ENCODE peak calls at places on chromosome 16, in four cellular contexts. S, T, I and H are unnamed samples.
A peak's percentile ranks its signal among the peaks of the same experiment; 100 is the strongest.

GRCh38 chr16:66486199-66486772 is 59.2 kb downstream of the BEAN1 start:
- DNase-seq in S (no peak), T (no peak), I (no peak), H (no peak)

GRCh38 chr16:60636117-60636516 is 1400.1 kb downstream of the CDH8 start:
- DNase-seq in S (no peak), T (no peak), I (no peak), H (no peak)

GRCh38 chr16:31487720-31488629 is 5.1 kb downstream of the SLC5A2 start:
- DNase-seq in S (no peak), T (no peak), I (no peak), H (peak; percentile 37)

GRCh38 chr16:2482181-2483107 is 7.5 kb downstream of the TBC1D24 start:
- DNase-seq in S (peak; percentile 54), T (no peak), I (peak; percentile 57), H (peak; percentile 71)

GRCh38 chr16:23771027-23771426 is 16.2 kb downstream of the CHP2 start:
- DNase-seq in S (no peak), T (no peak), I (no peak), H (no peak)

GRCh38 chr16:2692948-2693651 is 10.8 kb downstream of the KCTD5 start:
- DNase-seq in S (no peak), T (no peak), I (peak; percentile 69), H (peak; percentile 53)

GRCh38 chr16:10033561-10033960 is 148.7 kb downstream of the GRIN2A start:
- DNase-seq in S (no peak), T (no peak), I (no peak), H (no peak)

GRCh38 chr16:84618428-84619102 is 687 bp upstream of the COTL1 start:
- DNase-seq in S (peak; percentile 98), T (no peak), I (peak; percentile 55), H (no peak)

GRCh38 chr16:67930678-67931211 is 917 bp downstream of the CTRL start:
- DNase-seq in S (no peak), T (no peak), I (no peak), H (no peak)

GRCh38 chr16:19410435-19411153 is 7.1 kb upstream of the TMC5 start:
- DNase-seq in S (peak; percentile 4), T (no peak), I (no peak), H (peak; percentile 28)

GRCh38 chr16:86939609-86940008 is 361.3 kb downstream of the FOXL1 start:
- DNase-seq in S (no peak), T (no peak), I (no peak), H (no peak)

GRCh38 chr16:1642148-1642547 is 30.0 kb downstream of the CRAMP1 start:
- DNase-seq in S (no peak), T (no peak), I (no peak), H (no peak)

GRCh38 chr16:75379911-75380847 is 53.1 kb downstream of the CFDP1 start:
- DNase-seq in S (no peak), T (peak; percentile 10), I (no peak), H (no peak)

GRCh38 chr16:29834079-29834478 is 13.8 kb downstream of the MVP start:
- DNase-seq in S (no peak), T (no peak), I (no peak), H (no peak)

GRCh38 chr16:31874354-31875111 is 926 bp downstream of the ZNF267 start:
- DNase-seq in S (peak; percentile 36), T (no peak), I (no peak), H (no peak)

GRCh38 chr16:74736531-74737157 is 36.0 kb upstream of the MLKL start:
- DNase-seq in S (no peak), T (no peak), I (no peak), H (no peak)

GRCh38 chr16:76946879-76947278 is 244.1 kb upstream of the MON1B start:
- DNase-seq in S (no peak), T (no peak), I (no peak), H (peak; percentile 17)

GRCh38 chr16:73172621-73173312 is 124.8 kb upstream of the ZFHX3 start:
- DNase-seq in S (peak; percentile 90), T (no peak), I (peak; percentile 75), H (peak; percentile 83)

GRCh38 chr16:66712512-66712911 is 16.0 kb upstream of the CMTM4 start:
- DNase-seq in S (no peak), T (no peak), I (no peak), H (no peak)

GRCh38 chr16:10609410-10609774 is 29.0 kb upstream of the EMP2 start:
- DNase-seq in S (peak; percentile 85), T (no peak), I (no peak), H (no peak)

GRCh38 chr16:3179651-3180050 is 8.4 kb upstream of the OR1F1 start:
- DNase-seq in S (no peak), T (no peak), I (no peak), H (no peak)

GRCh38 chr16:68954871-68955635 is 111.7 kb downstream of the TANGO6 start:
- DNase-seq in S (no peak), T (no peak), I (no peak), H (no peak)

GRCh38 chr16:11407047-11407982 is 62.1 kb downstream of the RMI2 start:
- DNase-seq in S (peak; percentile 71), T (peak; percentile 20), I (no peak), H (peak; percentile 80)

GRCh38 chr16:86566966-86567700 is 504 bp downstream of the FOXC2 start:
- DNase-seq in S (peak; percentile 45), T (no peak), I (no peak), H (no peak)

GRCh38 chr16:66682271-66682670 is 14.3 kb downstream of the CMTM4 start:
- DNase-seq in S (no peak), T (no peak), I (no peak), H (no peak)

GRCh38 chr16:86774931-86775330 is 196.6 kb downstream of the FOXL1 start:
- DNase-seq in S (no peak), T (no peak), I (no peak), H (no peak)

GRCh38 chr16:4537376-4538066 is 1.1 kb downstream of the CDIP1 start:
- DNase-seq in S (no peak), T (no peak), I (peak; percentile 41), H (peak; percentile 33)

GRCh38 chr16:86457621-86458456 is 52.5 kb upstream of the FOXF1 start:
- DNase-seq in S (peak; percentile 89), T (no peak), I (no peak), H (no peak)

GRCh38 chr16:30370444-30371247 is at the start of gene TBC1D10B:
- DNase-seq in S (peak; percentile 100), T (peak; percentile 99), I (peak; percentile 96), H (peak; percentile 99)

GRCh38 chr16:87363771-87364476 is 19.7 kb downstream of the FBXO31 start:
- DNase-seq in S (no peak), T (no peak), I (peak; percentile 55), H (peak; percentile 24)

GRCh38 chr16:9946022-9946720 is 236.1 kb downstream of the GRIN2A start:
- DNase-seq in S (no peak), T (no peak), I (no peak), H (no peak)

GRCh38 chr16:13070268-13070667 is 168.9 kb downstream of the SHISA9 start:
- DNase-seq in S (no peak), T (no peak), I (no peak), H (no peak)

GRCh38 chr16:80824623-80825364 is 20.4 kb upstream of the CDYL2 start:
- DNase-seq in S (peak; percentile 43), T (no peak), I (no peak), H (peak; percentile 73)